ENCODE peak calls at places on chromosomes 4 and X, in seven cellular contexts. I, U, R, X, E, N and Z are unnamed samples.

GRCh38 chr4:15006416-15007024 is 4.2 kb downstream of the CPEB2 start:
- DNase-seq in R (no peak), I (no peak), X (no peak), N (no peak), E (no peak), U (no peak), Z (no peak)

GRCh38 chr4:151541438-151542071 is 132.6 kb downstream of the FHIP1A start:
- DNase-seq in U (no peak), X (no peak), R (peak), E (no peak), I (peak), N (no peak), Z (no peak)

GRCh38 chrX:16136080-16136479 is 12.7 kb downstream of the GRPR start:
- DNase-seq in R (no peak), U (no peak), N (no peak), I (peak), X (no peak), E (no peak), Z (no peak)

GRCh38 chr4:5051210-5051691 is at the start of gene STK32B:
- DNase-seq in E (peak), I (peak), X (peak), N (no peak), U (peak), R (peak), Z (peak)

GRCh38 chr4:10593130-10593529 is 91.4 kb downstream of the CLNK start:
- DNase-seq in N (no peak), E (no peak), I (no peak), X (no peak), R (no peak), U (no peak), Z (no peak)

GRCh38 chr4:96009720-96010119 is 169.8 kb downstream of the PDHA2 start:
- DNase-seq in R (peak), X (no peak), E (no peak), U (no peak), I (no peak), N (no peak), Z (no peak)

GRCh38 chrX:69236641-69237040 is 71.4 kb upstream of the PJA1 start:
- DNase-seq in N (no peak), X (no peak), I (no peak), U (no peak), E (no peak), R (no peak), Z (no peak)

GRCh38 chrX:23634181-23634580 is 33.1 kb upstream of the PRDX4 start:
- DNase-seq in X (no peak), I (no peak), N (no peak), R (peak), E (no peak), U (no peak), Z (no peak)

GRCh38 chr4:152234571-152234970 is 301.3 kb downstream of the FBXW7 start:
- DNase-seq in U (no peak), I (no peak), X (no peak), R (no peak), N (no peak), E (no peak), Z (no peak)

GRCh38 chr4:94516999-94517398 is 65.3 kb downstream of the PDLIM5 start:
- DNase-seq in R (peak), X (no peak), E (no peak), I (no peak), U (no peak), N (no peak), Z (no peak)

GRCh38 chr4:78784255-78784654 is 8.1 kb downstream of the BMP2K start:
- DNase-seq in X (no peak), N (no peak), E (no peak), R (peak), U (no peak), I (no peak), Z (no peak)